ENCODE peak calls at places on chromosomes 13 and 19, in seven cellular contexts. I is neuronal stem cell, P is mesendoderm, Q is H9, D is IMR-90, T is mesenchymal stem cell, C is H1. Y is an unnamed sample.

GRCh38 chr19:58395220-58395978 is at the start of gene RNF225:
- DNase-seq in I (no peak), P (peak; percentile 79), Q (peak; percentile 88), D (no peak), T (no peak), C (peak; percentile 83), Y (peak; percentile 83)

GRCh38 chr13:97307882-97308624 is 85.9 kb downstream of the MBNL2 start:
- DNase-seq in I (peak; percentile 50), P (peak; percentile 75), Q (no peak), D (peak; percentile 68), T (peak; percentile 66), C (no peak), Y (peak; percentile 59)

GRCh38 chr19:38061294-38061693 is 154.3 kb downstream of the SIPA1L3 start:
- DNase-seq in I (no peak), P (no peak), Q (no peak), D (peak; percentile 95), T (peak; percentile 83), C (no peak), Y (peak; percentile 85)

GRCh38 chr13:48159436-48160225 is 64.7 kb upstream of the MED4 start:
- DNase-seq in I (no peak), P (peak; percentile 57), Q (no peak), D (no peak), T (peak; percentile 8), C (no peak), Y (no peak)

GRCh38 chr13:102002271-102002670 is 399.6 kb downstream of the FGF14 start:
- DNase-seq in I (no peak), P (no peak), Q (no peak), D (no peak), T (no peak), C (no peak), Y (no peak)

GRCh38 chr13:32881074-32881791 is 135.0 kb upstream of the KL start:
- DNase-seq in I (no peak), P (no peak), Q (no peak), D (peak; percentile 82), T (peak; percentile 75), C (no peak), Y (no peak)

GRCh38 chr13:95180513-95181245 is 120.6 kb downstream of the ABCC4 start:
- DNase-seq in I (no peak), P (no peak), Q (no peak), D (no peak), T (peak; percentile 32), C (no peak), Y (no peak)

GRCh38 chr13:33728271-33729037 is 89.5 kb upstream of the RFC3 start:
- DNase-seq in I (no peak), P (no peak), Q (no peak), D (no peak), T (no peak), C (no peak), Y (no peak)

GRCh38 chr13:27137759-27138158 is 33.9 kb downstream of the USP12 start:
- DNase-seq in I (no peak), P (no peak), Q (no peak), D (no peak), T (no peak), C (no peak), Y (no peak)

GRCh38 chr13:110676511-110677204 is 29.3 kb downstream of the CARS2 start:
- DNase-seq in I (no peak), P (no peak), Q (no peak), D (no peak), T (no peak), C (no peak), Y (no peak)

GRCh38 chr19:3284759-3285646 is 60.5 kb downstream of the CELF5 start:
- DNase-seq in I (peak; percentile 96), P (peak; percentile 96), Q (peak; percentile 99), D (peak; percentile 37), T (peak; percentile 76), C (peak; percentile 100), Y (peak; percentile 58)

DNA sequence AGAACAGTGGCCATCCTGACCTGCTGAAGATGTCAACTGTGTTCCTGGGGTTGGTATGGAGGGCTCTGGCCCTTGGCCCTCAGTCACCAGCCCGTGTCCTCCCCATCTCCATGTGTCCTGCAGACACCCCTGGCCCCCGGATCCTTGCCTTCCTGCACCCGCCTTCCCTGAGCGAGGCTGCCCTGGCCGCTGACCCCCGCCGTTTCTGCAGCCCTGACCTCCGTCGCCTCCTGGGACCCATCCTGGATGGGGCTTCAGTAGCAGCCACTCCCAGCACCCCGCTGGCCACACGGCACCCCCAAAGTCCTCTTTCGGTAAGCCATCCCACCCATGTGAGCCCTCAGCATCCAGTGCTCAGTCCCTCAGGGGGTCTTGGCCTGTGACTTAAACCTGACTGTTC is 24.8 kb downstream of the HIF3A start:
- DNase-seq in I (no peak), P (no peak), Q (no peak), D (no peak), T (no peak), C (no peak), Y (no peak)
- H3K79me1 ChIP-seq in I (no peaks in the 10 kb centered on the region), P (no peaks in the 10 kb centered on the region), Q (no peaks in the 10 kb centered on the region), D (no peaks in the 10 kb centered on the region), T (no peaks in the 10 kb centered on the region), C (no peaks in the 10 kb centered on the region), Y (no peaks in the 10 kb centered on the region)

GRCh38 chr13:55816976-55817601 is 1323.6 kb upstream of the PRR20A start:
- DNase-seq in I (no peak), P (no peak), Q (no peak), D (no peak), T (no peak), C (no peak), Y (no peak)
- H3K79me1 ChIP-seq in I (no peaks in the 10 kb centered on the region), P (no peaks in the 10 kb centered on the region), Q (no peaks in the 10 kb centered on the region), D (no peaks in the 10 kb centered on the region), T (no peaks in the 10 kb centered on the region), C (no peaks in the 10 kb centered on the region), Y (no peaks in the 10 kb centered on the region)

DNA sequence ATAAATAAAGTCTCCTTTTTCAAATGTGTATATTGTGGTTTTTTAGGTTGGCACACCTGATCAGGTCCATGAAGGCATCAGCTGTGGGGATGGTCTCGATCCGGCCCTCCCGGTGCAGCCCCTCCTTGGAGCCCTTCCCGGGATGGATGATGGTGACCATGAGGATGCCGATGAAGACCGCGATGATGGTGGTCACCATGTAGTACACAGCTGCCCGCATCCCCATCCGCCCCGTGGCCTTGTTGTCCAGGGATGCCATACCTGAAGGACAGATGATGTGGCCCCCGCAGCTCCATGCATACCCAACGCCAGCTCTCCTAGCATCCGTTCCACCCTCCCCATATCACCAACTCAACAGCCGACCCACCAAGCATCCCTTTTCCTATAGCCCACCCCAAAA is 11.4 kb downstream of the SLC1A6 start:
- DNase-seq in I (no peak), P (no peak), Q (no peak), D (no peak), T (no peak), C (no peak), Y (no peak)
- H3K79me1 ChIP-seq in I (no peaks in the 10 kb centered on the region), P (no peaks in the 10 kb centered on the region), Q (no peaks in the 10 kb centered on the region), D (no peaks in the 10 kb centered on the region), T (no peaks in the 10 kb centered on the region), C (no peaks in the 10 kb centered on the region), Y (no peaks in the 10 kb centered on the region)

DNA sequence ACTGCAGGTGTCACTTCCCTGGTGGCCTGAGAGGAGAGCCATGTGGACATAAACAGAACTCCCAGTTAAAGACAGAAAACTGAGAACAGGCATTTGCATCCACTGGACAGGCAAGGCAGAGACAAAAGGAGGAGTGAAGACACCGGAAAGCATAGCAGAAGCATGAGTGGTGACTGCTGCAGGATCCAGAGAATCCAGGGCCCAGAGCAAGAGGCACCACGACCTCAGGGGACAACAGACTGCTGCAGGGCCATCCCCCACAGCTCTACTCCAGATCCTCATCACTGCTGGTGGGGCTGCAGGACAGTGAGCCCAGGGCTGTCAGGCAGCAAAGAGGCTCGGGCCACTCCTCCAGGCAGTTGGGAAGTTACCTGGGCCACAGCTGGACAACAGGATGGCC is 14.5 kb upstream of the ISYNA1 start:
- DNase-seq in I (no peak), P (no peak), Q (no peak), D (no peak), T (no peak), C (no peak), Y (peak; percentile 62)
- H3K79me1 ChIP-seq in I (peaks cover 3% of the 10 kb centered on the region), P (no peaks in the 10 kb centered on the region), Q (no peaks in the 10 kb centered on the region), D (peaks cover 18% of the 10 kb centered on the region), T (peaks cover 31% of the 10 kb centered on the region), C (no peaks in the 10 kb centered on the region), Y (peaks cover 1% of the 10 kb centered on the region)

DNA sequence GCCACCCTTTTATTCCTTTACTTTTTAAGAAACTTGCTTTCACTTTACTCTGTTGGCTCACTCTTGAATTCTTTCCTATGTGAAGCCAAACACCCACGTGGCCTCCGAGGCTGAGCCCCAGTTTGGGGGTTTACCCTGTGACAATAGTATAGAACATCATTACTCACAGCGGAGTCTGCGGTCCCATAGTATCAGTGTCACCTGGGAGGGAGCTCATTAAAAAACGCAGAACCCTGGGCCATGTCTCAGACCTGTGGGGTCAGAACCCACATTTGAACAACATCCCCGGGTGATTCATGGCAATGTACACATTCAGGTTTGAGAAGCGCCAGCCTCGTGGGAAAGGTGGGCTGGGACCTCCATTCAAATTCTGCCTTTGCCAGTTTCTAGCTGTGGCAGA is 36.0 kb upstream of the UBL3 start:
- DNase-seq in I (no peak), P (no peak), Q (no peak), D (no peak), T (no peak), C (no peak), Y (no peak)
- H3K79me1 ChIP-seq in I (no peaks in the 10 kb centered on the region), P (no peaks in the 10 kb centered on the region), Q (no peaks in the 10 kb centered on the region), D (no peaks in the 10 kb centered on the region), T (no peaks in the 10 kb centered on the region), C (no peaks in the 10 kb centered on the region), Y (peaks cover under 1% of the 10 kb centered on the region)